ENCODE peak calls at places on chromosomes 5 and 9, in nine cellular contexts. O, H, G, I, Z, A, L, U and M are unnamed samples.

GRCh38 chr5:45601424-45601823 is 94.8 kb downstream of the HCN1 start:
- DNase-seq in H (no peak), Z (no peak), I (no peak), L (no peak), A (no peak), O (no peak), G (no peak), U (no peak), M (no peak)

GRCh38 chr5:96702503-96703383 is 40.6 kb downstream of the CAST start:
- DNase-seq in H (peak; percentile 84), U (peak; percentile 91), Z (no peak), I (peak; percentile 90), L (peak; percentile 71), A (peak; percentile 59), O (peak; percentile 74), G (peak; percentile 30), M (peak; percentile 89)

GRCh38 chr9:137128158-137129088 is 10.5 kb upstream of the GRIN1 start:
- DNase-seq in I (no peak), L (no peak), O (no peak), G (no peak), H (no peak), Z (no peak), A (peak; percentile 49), U (no peak), M (no peak)

GRCh38 chr5:106020889-106021288 is 1649.8 kb downstream of the EFNA5 start:
- DNase-seq in L (no peak), G (no peak), Z (no peak), I (no peak), H (no peak), U (no peak), A (no peak), O (no peak), M (no peak)

GRCh38 chr5:127838661-127839060 is 135.5 kb downstream of the CCDC192 start:
- DNase-seq in G (no peak), U (no peak), O (no peak), L (no peak), H (peak; percentile 7), Z (no peak), A (peak; percentile 63), I (peak; percentile 13), M (no peak)

GRCh38 chr9:132372177-132373095 is 17.6 kb upstream of the SETX start:
- DNase-seq in O (no peak), A (peak; percentile 40), Z (peak; percentile 80), I (peak; percentile 24), G (no peak), L (no peak), U (peak; percentile 5), H (peak; percentile 44), M (peak; percentile 73)

GRCh38 chr5:68290260-68290674 is 74.7 kb downstream of the PIK3R1 start:
- DNase-seq in H (no peak), L (no peak), A (no peak), Z (no peak), G (no peak), I (no peak), O (no peak), U (no peak), M (no peak)

GRCh38 chr5:135100431-135100830 is 66.4 kb upstream of the PITX1 start:
- DNase-seq in I (no peak), H (no peak), L (no peak), U (no peak), A (no peak), G (no peak), O (no peak), Z (no peak), M (no peak)

GRCh38 chr5:111072949-111073682 is 1.6 kb downstream of the TSLP start:
- DNase-seq in H (no peak), Z (no peak), O (no peak), I (peak; percentile 28), G (no peak), U (peak; percentile 1), L (peak; percentile 77), A (peak; percentile 42), M (no peak)

GRCh38 chr5:139638736-139639618 is 9.2 kb upstream of the CXXC5 start:
- DNase-seq in L (no peak), Z (no peak), O (no peak), I (no peak), U (no peak), A (no peak), G (no peak), H (no peak), M (no peak)

GRCh38 chr5:14869286-14870164 is 2.1 kb downstream of the ANKH start:
- DNase-seq in Z (no peak), G (no peak), H (no peak), I (no peak), L (no peak), O (no peak), A (no peak), U (no peak), M (no peak)

GRCh38 chr5:139747583-139748504 is 47.8 kb upstream of the PSD2 start:
- DNase-seq in U (peak; percentile 70), G (no peak), L (peak; percentile 63), Z (no peak), A (peak; percentile 42), I (no peak), H (no peak), O (no peak), M (no peak)

GRCh38 chr9:97445119-97445701 is 33.3 kb downstream of the TDRD7 start:
- DNase-seq in G (no peak), U (no peak), A (no peak), H (no peak), Z (no peak), O (no peak), I (no peak), L (no peak), M (no peak)

GRCh38 chr5:127340606-127341005 is 50.0 kb downstream of the MEGF10 start:
- DNase-seq in O (no peak), Z (no peak), L (no peak), G (no peak), A (no peak), U (no peak), H (no peak), I (no peak), M (no peak)

GRCh38 chr5:174464504-174465165 is 259.7 kb upstream of the MSX2 start:
- DNase-seq in G (no peak), U (no peak), A (no peak), H (no peak), O (no peak), I (no peak), L (no peak), Z (no peak), M (no peak)

GRCh38 chr9:68462004-68462775 is 78.5 kb downstream of the TMEM252 start:
- DNase-seq in U (no peak), I (no peak), G (no peak), Z (no peak), O (no peak), A (no peak), L (peak; percentile 11), H (no peak), M (no peak)

GRCh38 chr9:98991981-98992884 is 48.5 kb downstream of the COL15A1 start:
- DNase-seq in Z (no peak), O (no peak), G (no peak), U (no peak), I (no peak), H (no peak), A (no peak), L (no peak), M (no peak)

GRCh38 chr5:170773031-170773985 is 10.2 kb upstream of the GABRP start:
- DNase-seq in G (no peak), O (no peak), I (no peak), L (peak; percentile 41), H (no peak), U (no peak), A (no peak), Z (no peak), M (peak; percentile 75)

GRCh38 chr5:65837139-65837538 is 89.2 kb upstream of the ERBIN start:
- DNase-seq in O (no peak), Z (no peak), H (peak; percentile 38), I (peak; percentile 35), A (no peak), G (no peak), L (no peak), U (no peak), M (no peak)

GRCh38 chr5:981466-981865 is 27.1 kb upstream of the NKD2 start:
- DNase-seq in G (no peak), L (no peak), A (no peak), U (no peak), I (no peak), O (no peak), H (no peak), Z (no peak), M (no peak)

GRCh38 chr5:28517691-28518090 is 1479.3 kb upstream of the CDH9 start:
- DNase-seq in O (no peak), U (no peak), I (no peak), A (no peak), G (no peak), L (no peak), H (no peak), Z (no peak), M (no peak)

GRCh38 chr5:12292610-12293204 is 388.5 kb upstream of the CTNND2 start:
- DNase-seq in A (peak; percentile 53), H (no peak), I (peak; percentile 6), Z (no peak), O (peak; percentile 55), G (peak; percentile 14), L (no peak), U (no peak), M (no peak)

GRCh38 chr5:177387405-177387804 is 3.2 kb downstream of the SLC34A1 start:
- DNase-seq in H (no peak), A (no peak), U (no peak), O (no peak), Z (no peak), G (no peak), L (no peak), I (no peak), M (no peak)

GRCh38 chr9:71816782-71817549 is 48.7 kb upstream of the CEMIP2 start:
- DNase-seq in A (no peak), U (no peak), H (no peak), G (peak; percentile 32), I (no peak), L (no peak), O (peak; percentile 12), Z (no peak), M (no peak)

GRCh38 chr9:135214706-135215105 is 127.2 kb downstream of the OLFM1 start:
- DNase-seq in U (no peak), I (no peak), Z (no peak), L (peak; percentile 9), G (no peak), A (no peak), H (no peak), O (no peak), M (no peak)

GRCh38 chr5:140632366-140633080 is 452 bp downstream of the CD14 start:
- DNase-seq in Z (no peak), G (no peak), A (no peak), U (peak; percentile 67), I (no peak), H (no peak), O (no peak), L (no peak), M (peak; percentile 32)

GRCh38 chr5:32332971-32333370 is 20.2 kb upstream of the MTMR12 start:
- DNase-seq in O (no peak), Z (no peak), U (no peak), L (no peak), G (no peak), A (no peak), I (no peak), H (no peak), M (no peak)

GRCh38 chr5:180990086-180990888 is 1.6 kb downstream of the BTNL3 start:
- DNase-seq in O (no peak), A (peak; percentile 42), H (no peak), L (no peak), I (no peak), U (no peak), G (no peak), Z (no peak), M (no peak)

GRCh38 chr5:28779161-28779754 is 1740.9 kb upstream of the CDH9 start:
- DNase-seq in H (no peak), A (peak; percentile 2), I (peak; percentile 49), O (peak; percentile 56), Z (no peak), L (no peak), U (no peak), G (peak; percentile 8), M (no peak)

GRCh38 chr9:124468061-124468740 is 17.9 kb downstream of the ADGRD2 start:
- DNase-seq in G (no peak), A (peak; percentile 41), H (no peak), O (no peak), I (no peak), L (no peak), U (no peak), Z (no peak), M (no peak)

GRCh38 chr9:83327323-83327722 is 210.9 kb downstream of the FRMD3 start:
- DNase-seq in A (no peak), H (no peak), G (no peak), Z (no peak), U (no peak), O (no peak), I (no peak), L (no peak), M (no peak)